ENCODE peak calls at places on chromosomes 1 and 21, in four cellular contexts. O, P, X and B are unnamed samples.
A peak's percentile ranks its signal among the peaks of the same experiment; 100 is the strongest.

GRCh38 chr1:240619901-240620621 is 8.1 kb upstream of the GREM2 start:
- DNase-seq in O (no peak), X (no peak), P (no peak), B (peak; percentile 56)

GRCh38 chr1:48236716-48237470 is 14.4 kb downstream of the SLC5A9 start:
- DNase-seq in P (no peak), O (peak; percentile 26), X (no peak), B (no peak)

GRCh38 chr1:211648980-211649934 is 26.2 kb downstream of the NEK2 start:
- DNase-seq in P (no peak), X (no peak), O (no peak), B (peak; percentile 66)

GRCh38 chr1:182056596-182057366 is 4.7 kb downstream of the ZNF648 start:
- DNase-seq in X (no peak), P (no peak), O (no peak), B (no peak)

GRCh38 chr1:227894831-227895451 is 52.8 kb downstream of the WNT9A start:
- DNase-seq in P (no peak), O (no peak), X (peak; percentile 31), B (peak; percentile 3)

GRCh38 chr1:209670441-209671082 is 4.7 kb upstream of the G0S2 start:
- DNase-seq in X (peak; percentile 86), P (no peak), O (no peak), B (no peak)

GRCh38 chr1:147434926-147435325 is 106.4 kb upstream of the BCL9 start:
- DNase-seq in P (no peak), X (no peak), O (no peak), B (no peak)

GRCh38 chr1:235045034-235045690 is 83.5 kb downstream of the TOMM20 start:
- DNase-seq in O (no peak), P (no peak), X (no peak), B (no peak)

GRCh38 chr1:170670751-170671628 is 7.1 kb downstream of the PRRX1 start:
- DNase-seq in O (peak; percentile 43), X (peak; percentile 88), P (no peak), B (peak; percentile 60)

GRCh38 chr1:81756872-81757271 is 43.9 kb upstream of the ADGRL2 start:
- DNase-seq in P (no peak), O (no peak), X (no peak), B (no peak)

GRCh38 chr1:29029652-29030051 is 94.1 kb downstream of the TMEM200B start:
- DNase-seq in X (no peak), P (no peak), O (no peak), B (no peak)

GRCh38 chr1:58687516-58687915 is 12.3 kb downstream of the MYSM1 start:
- DNase-seq in P (no peak), O (no peak), X (no peak), B (peak; percentile 24)

GRCh38 chr1:241870290-241870689 is 22.3 kb downstream of the EXO1 start:
- DNase-seq in P (no peak), O (no peak), X (no peak), B (no peak)

GRCh38 chr1:5999711-6000443 is 7.7 kb upstream of the NPHP4 start:
- DNase-seq in X (peak; percentile 35), O (no peak), P (no peak), B (no peak)

GRCh38 chr21:33931799-33932390 is 16.3 kb upstream of the ATP5PO start:
- DNase-seq in O (peak; percentile 47), P (no peak), X (no peak), B (no peak)

GRCh38 chr1:160258177-160258798 is 4.1 kb downstream of the DCAF8 start:
- DNase-seq in X (no peak), P (no peak), O (no peak), B (no peak)

GRCh38 chr1:203557390-203557789 is 63.4 kb downstream of the OPTC start:
- DNase-seq in P (no peak), X (no peak), O (no peak), B (no peak)

GRCh38 chr21:43645414-43645891 is 13.8 kb downstream of the HSF2BP start:
- DNase-seq in O (peak; percentile 84), X (no peak), P (no peak), B (peak; percentile 31)

GRCh38 chr1:201602413-201603265 is 63.7 kb downstream of the NAV1 start:
- DNase-seq in X (no peak), O (peak; percentile 42), P (no peak), B (no peak)

GRCh38 chr1:15351301-15351700 is 58.4 kb upstream of the EFHD2 start:
- DNase-seq in O (no peak), P (no peak), X (no peak), B (no peak)

GRCh38 chr21:33360281-33360680 is 35.5 kb downstream of the IFNAR1 start:
- DNase-seq in P (no peak), O (peak; percentile 66), X (no peak), B (no peak)

GRCh38 chr1:59520194-59520593 is 223.3 kb downstream of the FGGY start:
- DNase-seq in X (no peak), P (no peak), O (no peak), B (no peak)

GRCh38 chr1:155976913-155977606 is 1.3 kb downstream of the ARHGEF2 start:
- DNase-seq in P (no peak), X (no peak), O (no peak), B (no peak)

GRCh38 chr1:92168657-92169056 is 49.1 kb upstream of the C1orf146 start:
- DNase-seq in P (no peak), X (no peak), O (no peak), B (no peak)

GRCh38 chr21:28758042-28758882 is 234.4 kb downstream of the LTN1 start:
- DNase-seq in O (no peak), P (no peak), X (no peak), B (no peak)

GRCh38 chr1:159867322-159868064 is 5.0 kb upstream of the VSIG8 start:
- DNase-seq in P (no peak), X (no peak), O (peak; percentile 16), B (peak; percentile 74)

GRCh38 chr1:203299180-203299579 is 6.1 kb upstream of the BTG2 start:
- DNase-seq in P (no peak), X (no peak), O (no peak), B (no peak)

GRCh38 chr1:17802164-17802563 is 47.0 kb downstream of the ACTL8 start:
- DNase-seq in O (no peak), X (no peak), P (no peak), B (no peak)

GRCh38 chr1:68815632-68816031 is 318.8 kb upstream of the DEPDC1 start:
- DNase-seq in P (no peak), X (no peak), O (no peak), B (no peak)

GRCh38 chr1:180734366-180734765 is 102.5 kb downstream of the XPR1 start:
- DNase-seq in P (no peak), O (no peak), X (no peak), B (no peak)

GRCh38 chr1:180731131-180731530 is 99.3 kb downstream of the XPR1 start:
- DNase-seq in O (no peak), X (no peak), P (no peak), B (no peak)

GRCh38 chr1:180728472-180729106 is 96.8 kb downstream of the XPR1 start:
- DNase-seq in O (no peak), X (no peak), P (no peak), B (no peak)

DNA sequence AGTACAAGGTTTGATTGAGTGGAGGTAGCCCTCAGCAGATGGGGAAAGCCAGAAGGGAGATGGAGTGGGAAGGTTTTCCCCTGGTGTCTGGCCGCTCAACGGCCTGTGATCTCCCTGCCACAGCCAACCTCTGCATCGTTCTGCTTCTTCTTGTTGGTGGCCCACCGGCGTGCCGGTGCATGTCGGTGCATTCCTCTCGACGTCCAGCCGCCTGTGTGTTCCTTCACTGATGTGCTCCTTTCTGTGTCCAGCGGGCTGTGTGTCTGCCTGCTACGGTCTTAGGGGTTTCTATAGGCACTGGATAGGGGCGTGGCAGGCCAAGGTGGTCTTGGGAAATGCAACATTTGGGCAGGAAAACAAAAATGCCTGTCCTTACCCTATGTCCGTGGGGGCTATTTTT is 101.0 kb downstream of the XPR1 start:
- DNase-seq in X (no peak), P (no peak), O (no peak), B (no peak)
- H3K9me3 ChIP-seq in X (peaks cover 43% of the 10 kb centered on the region), P (peaks cover 17% of the 10 kb centered on the region), O (peaks cover 4% of the 10 kb centered on the region), B (no peaks in the 10 kb centered on the region)

DNA sequence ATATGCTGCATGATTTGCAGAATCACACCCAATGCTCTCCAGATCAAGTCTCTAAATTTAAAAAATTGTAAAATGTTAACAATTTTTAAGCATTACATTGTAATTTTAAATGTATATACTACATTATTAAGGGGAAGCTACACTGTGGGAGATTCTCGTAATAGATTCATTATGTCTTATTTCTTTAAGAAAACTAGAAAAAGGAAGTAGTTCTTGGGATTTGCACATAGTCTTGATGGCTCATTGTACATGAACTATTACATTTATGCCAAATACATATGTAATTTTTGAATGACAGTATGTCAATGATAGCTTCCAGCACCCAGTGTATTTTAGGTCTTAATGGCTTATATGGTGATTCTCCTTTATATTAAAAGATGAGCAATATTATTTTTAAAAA is 250.3 kb downstream of the PTPRC start:
- DNase-seq in X (no peak), O (no peak), P (no peak), B (no peak)
- H3K4me3 ChIP-seq in X (no peak overlapping the region), O (no peak overlapping the region), P (no peak overlapping the region), B (no peak overlapping the region)

GRCh38 chr1:3265800-3266485 is 188.5 kb upstream of the ARHGEF16 start:
- DNase-seq in O (no peak), P (no peak), X (no peak), B (no peak)

GRCh38 chr1:3268281-3268680 is 186.2 kb upstream of the ARHGEF16 start:
- DNase-seq in O (no peak), X (no peak), P (no peak), B (no peak)

GRCh38 chr1:3266870-3267549 is 187.5 kb upstream of the ARHGEF16 start:
- DNase-seq in O (no peak), P (no peak), X (no peak), B (no peak)

GRCh38 chr1:3270403-3271245 is 183.8 kb upstream of the ARHGEF16 start:
- DNase-seq in O (no peak), X (no peak), P (no peak), B (no peak)

DNA sequence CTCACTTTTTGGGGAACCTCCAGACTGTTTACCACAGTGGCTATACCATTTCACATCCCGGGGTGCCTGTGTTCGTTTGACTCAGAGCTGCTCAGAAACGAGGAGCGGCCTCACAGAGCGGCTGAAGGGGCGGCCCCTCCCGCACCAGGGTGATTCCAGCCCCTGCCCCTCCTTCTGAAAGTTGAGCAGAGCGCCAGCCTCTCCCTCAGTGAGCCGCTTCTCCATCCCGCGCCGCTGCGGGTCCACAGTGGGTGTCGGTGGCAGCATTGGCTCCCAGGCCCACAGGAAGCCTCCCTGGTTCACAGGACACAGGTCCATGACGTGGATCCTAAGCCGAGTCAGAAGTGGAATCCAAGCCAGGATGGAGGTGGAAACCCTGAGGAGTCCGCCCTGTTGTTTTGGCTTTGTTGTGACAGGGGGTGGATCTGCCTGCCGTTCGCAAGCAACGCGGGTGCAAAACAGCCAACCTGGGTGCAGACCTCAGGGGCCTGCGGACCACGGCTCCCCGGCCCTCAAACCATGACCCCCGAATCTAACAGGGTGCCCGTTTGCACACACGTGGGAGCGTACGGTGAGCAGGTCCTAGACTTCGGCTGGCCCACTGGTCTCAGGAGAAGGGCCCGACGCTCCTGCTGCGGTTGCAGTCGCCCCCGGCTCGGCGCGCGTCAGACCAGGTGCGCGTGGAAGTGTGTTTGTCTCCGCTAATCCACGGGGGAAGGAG is 186.8 kb upstream of the ARHGEF16 start:
- DNase-seq in O (no peak), X (no peak), P (no peak), B (no peak)
- H3K27me3 ChIP-seq in O (no peaks in the 10 kb centered on the region), X (peaks cover 14% of the 10 kb centered on the region), P (no peaks in the 10 kb centered on the region), B (no peaks in the 10 kb centered on the region)

GRCh38 chr1:143652187-143652586 is 319.6 kb downstream of the FAM72C start:
- DNase-seq in P (no peak), O (no peak), X (no peak), B (no peak)

GRCh38 chr1:143652744-143653143 is 319.0 kb downstream of the FAM72C start:
- DNase-seq in O (no peak), P (no peak), X (no peak), B (no peak)

GRCh38 chr1:143651350-143651992 is 320.3 kb downstream of the FAM72C start:
- DNase-seq in X (no peak), O (no peak), P (no peak), B (no peak)

GRCh38 chr1:143653403-143653802 is 318.4 kb downstream of the FAM72C start:
- DNase-seq in P (no peak), O (no peak), X (no peak), B (no peak)
- H3K9me3 ChIP-seq in P (no peaks in the 10 kb centered on the region), O (no peaks in the 10 kb centered on the region), X (no peaks in the 10 kb centered on the region), B (no peaks in the 10 kb centered on the region)